ENCODE peak calls at places on chromosomes 11 and 22, in nine cellular contexts. Y is activated CD4-positive, CD25-positive, alpha-beta regulatory T cell treated with anti-CD3 and anti-CD28 coated beads, Interleukin-2, amount 50 U/mL, for 72 hours; N is cardiac fibroblast; K is activated T-cell treated with anti-CD3 and anti-CD28 coated beads for 1 hour; T is M059J; V is mesenchymal stem cell; G is NCI-H82; F is adipocyte; U is lung microvascular endothelial cell. H is an unnamed sample.

GRCh38 chr11:45507916-45508315 is 157.5 kb downstream of the CHST1 start:
- DNase-seq in Y (no peak), N (no peak), K (no peak), T (no peak), V (no peak), G (no peak), F (no peak), U (no peak), H (no peak)

GRCh38 chr11:119222308-119222707 is 16.2 kb downstream of the CBL start:
- DNase-seq in Y (no peak), N (peak), K (no peak), T (peak), V (peak), G (no peak), F (peak), U (peak), H (no peak)

GRCh38 chr22:38513063-38513462 is 7.0 kb upstream of the DDX17 start:
- DNase-seq in Y (no peak), N (no peak), K (peak), T (no peak), V (no peak), G (peak), F (no peak), U (no peak), H (no peak)

GRCh38 chr11:5809905-5810792 is 1.4 kb downstream of the OR52N2 start:
- DNase-seq in Y (no peak), N (no peak), K (no peak), T (no peak), V (no peak), G (no peak), F (no peak), U (no peak), H (no peak)

GRCh38 chr11:33125611-33126010 is 35.7 kb downstream of the CSTF3 start:
- DNase-seq in Y (no peak), N (no peak), K (no peak), T (no peak), V (no peak), G (no peak), F (no peak), U (no peak), H (no peak)

GRCh38 chr22:37195921-37196320 is 7.9 kb upstream of the C1QTNF6 start:
- DNase-seq in Y (no peak), N (peak), K (no peak), T (peak), V (no peak), G (no peak), F (no peak), U (no peak), H (peak)

GRCh38 chr11:72274435-72274834 is 30.5 kb upstream of the PHOX2A start:
- DNase-seq in Y (no peak), N (peak), K (no peak), T (no peak), V (no peak), G (no peak), F (peak), U (no peak), H (no peak)

GRCh38 chr11:60563553-60564235 is 48.5 kb downstream of the MS4A13 start:
- DNase-seq in Y (no peak), N (no peak), K (no peak), T (no peak), V (no peak), G (peak), F (no peak), U (peak), H (peak)

GRCh38 chr22:38310518-38311330 is 6.5 kb downstream of the CSNK1E start:
- DNase-seq in Y (no peak), N (no peak), K (no peak), T (no peak), V (no peak), G (no peak), F (no peak), U (no peak), H (no peak)

GRCh38 chr11:3153291-3153861 is 11.7 kb downstream of the OSBPL5 start:
- DNase-seq in Y (no peak), N (peak), K (no peak), T (peak), V (peak), G (no peak), F (peak), U (no peak), H (no peak)

GRCh38 chr11:78168539-78169477 is 19.6 kb downstream of the KCTD21 start:
- DNase-seq in Y (no peak), N (peak), K (no peak), T (no peak), V (peak), G (no peak), F (peak), U (peak), H (no peak)

GRCh38 chr11:22703561-22703960 is 37.1 kb downstream of the GAS2 start:
- DNase-seq in Y (no peak), N (no peak), K (no peak), T (no peak), V (peak), G (no peak), F (no peak), U (peak), H (peak)

GRCh38 chr11:61694971-61695706 is 14.9 kb downstream of the DAGLA start:
- DNase-seq in Y (no peak), N (no peak), K (no peak), T (no peak), V (no peak), G (no peak), F (no peak), U (no peak), H (no peak)

GRCh38 chr11:12693485-12694181 is 19.4 kb downstream of the TEAD1 start:
- DNase-seq in Y (no peak), N (peak), K (no peak), T (peak), V (peak), G (peak), F (peak), U (peak), H (peak)

GRCh38 chr11:841981-842369 is 354 bp downstream of the POLR2L start:
- DNase-seq in Y (no peak), N (no peak), K (no peak), T (no peak), V (no peak), G (no peak), F (peak), U (peak), H (no peak)

GRCh38 chr11:17257200-17257599 is 19.3 kb upstream of the NUCB2 start:
- DNase-seq in Y (no peak), N (peak), K (no peak), T (peak), V (peak), G (no peak), F (peak), U (no peak), H (peak)

GRCh38 chr22:29272624-29273023 is 4.6 kb downstream of the EWSR1 start:
- DNase-seq in Y (no peak), N (no peak), K (no peak), T (no peak), V (no peak), G (no peak), F (no peak), U (no peak), H (no peak)

GRCh38 chr11:45885274-45885920 is at the start of gene MAPK8IP1:
- DNase-seq in Y (peak), N (no peak), K (peak), T (peak), V (peak), G (peak), F (peak), U (peak), H (no peak)

GRCh38 chr22:19810381-19811141 is 44.1 kb downstream of the GNB1L start:
- DNase-seq in Y (peak), N (peak), K (no peak), T (peak), V (peak), G (no peak), F (peak), U (no peak), H (no peak)